ENCODE peak calls at places on chromosomes 11 and 22, in seven cellular contexts. Z is A549, H is IMR-90, A is body of pancreas, R is Peyer's patch, Q is endothelial cell of umbilical vein, E is heart left ventricle. N is an unnamed sample.

GRCh38 chr11:77107950-77108349 is 5.3 kb downstream of the OMP start:
- DNase-seq in A (peak), Z (peak), R (peak), Q (peak), E (no peak), H (peak), N (no peak)

GRCh38 chr22:19179472-19180048 is 1.0 kb upstream of the SLC25A1 start:
- DNase-seq in E (peak), H (peak), R (peak), Z (peak), A (peak), Q (peak), N (peak)

GRCh38 chr22:50118557-50119168 is 28.9 kb downstream of the MOV10L1 start:
- DNase-seq in Q (peak), H (peak), A (no peak), Z (peak), E (no peak), R (no peak), N (no peak)

GRCh38 chr22:48576333-48577013 is 1251.2 kb downstream of the BRD1 start:
- DNase-seq in R (no peak), Q (no peak), A (no peak), Z (peak), E (no peak), H (no peak), N (no peak)

GRCh38 chr11:31798057-31799035 is 12.8 kb downstream of the PAX6 start:
- DNase-seq in R (no peak), H (no peak), A (no peak), E (no peak), Z (no peak), Q (no peak), N (no peak)

GRCh38 chr11:16942917-16943316 is 71.3 kb downstream of the PLEKHA7 start:
- DNase-seq in A (no peak), H (no peak), R (no peak), E (no peak), Q (no peak), Z (no peak), N (no peak)

GRCh38 chr11:33521384-33521783 is 179.2 kb downstream of the C11orf91 start:
- DNase-seq in H (no peak), A (no peak), E (no peak), R (no peak), Q (no peak), Z (no peak), N (no peak)

GRCh38 chr11:75721852-75722668 is 4.4 kb downstream of the MOGAT2 start:
- DNase-seq in A (no peak), R (peak), H (no peak), Z (no peak), E (no peak), Q (no peak), N (peak)

GRCh38 chr11:84890706-84891105 is 736.4 kb downstream of the DLG2 start:
- DNase-seq in Z (no peak), A (no peak), H (peak), E (no peak), R (no peak), Q (no peak), N (no peak)

GRCh38 chr22:39219071-39220050 is 25.4 kb downstream of the PDGFB start:
- DNase-seq in Z (no peak), A (no peak), R (no peak), Q (no peak), H (no peak), E (peak), N (peak)

GRCh38 chr11:67364169-67364568 is 9.2 kb downstream of the CLCF1 start:
- DNase-seq in H (no peak), A (no peak), Q (no peak), R (no peak), Z (no peak), E (no peak), N (no peak)

GRCh38 chr22:48719978-48720661 is 1107.6 kb downstream of the BRD1 start:
- DNase-seq in R (peak), A (no peak), H (no peak), Z (peak), Q (no peak), E (no peak), N (no peak)

GRCh38 chr11:44595964-44596381 is 30.5 kb downstream of the CD82 start:
- DNase-seq in E (peak), Q (peak), A (peak), Z (no peak), H (no peak), R (no peak), N (peak)

GRCh38 chr11:2771758-2772466 is 72.1 kb upstream of the KCNQ1OT1 start:
- DNase-seq in H (no peak), R (peak), Q (no peak), A (peak), E (peak), Z (no peak), N (peak)

GRCh38 chr11:31045335-31045734 is 324.2 kb downstream of the DCDC1 start:
- DNase-seq in E (no peak), A (no peak), Z (no peak), Q (no peak), R (no peak), H (no peak), N (no peak)

GRCh38 chr11:95152878-95153856 is 63.5 kb downstream of the ENDOD1 start:
- DNase-seq in Q (no peak), A (no peak), E (no peak), H (no peak), R (no peak), Z (no peak), N (no peak)

GRCh38 chr11:115958089-115959000 is 454.1 kb upstream of the CADM1 start:
- DNase-seq in Z (no peak), H (no peak), Q (no peak), A (no peak), E (no peak), R (no peak), N (no peak)

GRCh38 chr11:96215094-96215782 is 127.8 kb downstream of the MAML2 start:
- DNase-seq in R (no peak), Z (no peak), Q (peak), A (no peak), E (no peak), H (peak), N (no peak)

GRCh38 chr22:27801616-27802388 is at the start of gene MN1:
- DNase-seq in A (peak), Q (peak), H (peak), E (peak), R (no peak), Z (peak), N (peak)

GRCh38 chr22:46810856-46811786 is 48.7 kb downstream of the TBC1D22A start:
- DNase-seq in A (no peak), E (no peak), Q (no peak), H (no peak), Z (no peak), R (peak), N (no peak)

GRCh38 chr11:67267188-67268035 is 1.1 kb downstream of the GRK2 start:
- DNase-seq in Z (no peak), E (no peak), R (peak), Q (no peak), H (no peak), A (peak), N (peak)

GRCh38 chr11:16603890-16604783 is 134.3 kb upstream of the C11orf58 start:
- DNase-seq in Z (no peak), Q (no peak), R (peak), A (peak), H (peak), E (peak), N (peak)

GRCh38 chr11:36014499-36014898 is 70.6 kb downstream of the LDLRAD3 start:
- DNase-seq in Q (no peak), Z (no peak), E (no peak), A (no peak), H (no peak), R (no peak), N (no peak)

GRCh38 chr22:27128461-27129080 is 471.2 kb downstream of the MIAT start:
- DNase-seq in E (no peak), R (no peak), Z (no peak), H (no peak), A (no peak), Q (no peak), N (no peak)

GRCh38 chr11:76835928-76836612 is 24.6 kb upstream of the ACER3 start:
- DNase-seq in Q (peak), H (peak), Z (no peak), A (peak), E (peak), R (peak), N (no peak)

GRCh38 chr22:45475876-45476514 is 26.7 kb upstream of the FBLN1 start:
- DNase-seq in R (no peak), E (no peak), A (no peak), Z (no peak), H (no peak), Q (no peak), N (no peak)

GRCh38 chr11:67264260-67264659 is 2.0 kb upstream of the GRK2 start:
- DNase-seq in E (no peak), R (no peak), Z (no peak), A (no peak), Q (no peak), H (no peak), N (no peak)

GRCh38 chr22:26471522-26471921 is 12.1 kb downstream of the HPS4 start:
- DNase-seq in Z (peak), R (no peak), Q (peak), A (no peak), H (peak), E (no peak), N (no peak)

GRCh38 chr11:10305964-10306918 is 1.4 kb downstream of the ADM start:
- DNase-seq in Q (peak), E (no peak), R (peak), H (peak), A (peak), Z (peak), N (peak)

GRCh38 chr22:45524157-45524556 is 21.5 kb downstream of the FBLN1 start:
- DNase-seq in Q (no peak), A (no peak), R (no peak), H (no peak), E (no peak), Z (no peak), N (no peak)

GRCh38 chr11:104127828-104128227 is 36.1 kb downstream of the PDGFD start:
- DNase-seq in H (peak), E (no peak), Q (no peak), Z (no peak), R (no peak), A (no peak), N (no peak)

GRCh38 chr22:41768420-41768819 is 32.1 kb upstream of the CCDC134 start:
- DNase-seq in H (peak), A (no peak), Q (peak), Z (no peak), R (no peak), E (no peak), N (no peak)

GRCh38 chr11:3225826-3226750 is 6.1 kb downstream of the MRGPRE start:
- DNase-seq in R (no peak), Q (no peak), Z (no peak), E (no peak), H (no peak), A (no peak), N (no peak)

GRCh38 chr22:47168900-47169800 is 406.7 kb downstream of the TBC1D22A start:
- DNase-seq in H (peak), E (peak), Z (peak), R (peak), A (peak), Q (peak), N (peak)

GRCh38 chr22:46775364-46775758 is 12.9 kb downstream of the TBC1D22A start:
- DNase-seq in R (no peak), A (no peak), Q (no peak), E (no peak), H (no peak), Z (no peak), N (no peak)

GRCh38 chr22:42316988-42317387 is 46.5 kb upstream of the TCF20 start:
- DNase-seq in Z (no peak), R (peak), E (no peak), H (no peak), Q (no peak), A (no peak), N (no peak)

GRCh38 chr11:104582431-104582830 is 315.8 kb downstream of the CASP12 start:
- DNase-seq in Q (no peak), E (no peak), H (no peak), R (no peak), A (no peak), Z (no peak), N (no peak)

GRCh38 chr11:109853156-109853776 is 239.9 kb upstream of the ZC3H12C start:
- DNase-seq in R (no peak), H (peak), Q (peak), Z (no peak), E (no peak), A (no peak), N (no peak)

GRCh38 chr11:120522021-120522420 is 10.5 kb downstream of the GRIK4 start:
- DNase-seq in R (no peak), H (no peak), Q (no peak), E (no peak), A (no peak), Z (no peak), N (no peak)

GRCh38 chr11:120523196-120523595 is 11.6 kb downstream of the GRIK4 start:
- DNase-seq in E (no peak), A (no peak), H (no peak), R (no peak), Z (no peak), Q (no peak), N (no peak)

GRCh38 chr11:120524536-120525085 is 13.1 kb downstream of the GRIK4 start:
- DNase-seq in H (no peak), Q (no peak), E (no peak), R (no peak), Z (no peak), A (no peak), N (peak)

GRCh38 chr11:120521176-120521575 is 9.6 kb downstream of the GRIK4 start:
- DNase-seq in H (no peak), Q (no peak), A (no peak), R (no peak), Z (no peak), E (no peak), N (peak)

DNA sequence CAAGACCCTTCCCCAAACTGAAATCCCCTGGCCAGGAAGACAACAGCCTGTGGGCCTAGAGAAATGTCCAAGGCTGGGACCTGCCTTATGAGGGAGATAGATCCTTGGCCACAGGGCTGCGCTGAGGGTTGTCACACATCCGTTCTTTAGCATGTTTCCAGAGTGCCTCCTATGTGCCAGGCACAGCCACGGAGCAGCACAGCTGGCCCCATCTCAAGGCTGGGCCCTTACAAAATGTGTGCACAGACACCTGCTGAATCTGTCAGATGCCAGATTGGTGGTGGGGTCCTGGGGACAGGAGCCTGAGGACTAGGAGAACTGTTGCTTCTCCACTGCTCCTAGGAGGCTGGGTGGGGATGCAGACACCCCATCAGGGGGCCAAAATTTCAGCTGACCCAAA is 11.2 kb downstream of the GRIK4 start:
- DNase-seq in H (no peak), R (no peak), Q (no peak), E (no peak), A (no peak), Z (no peak), N (peak)
- TF ChIP-seq CTCF in H (no peak), R (no peak), Q (no peak), E (no peak), A (no peak), Z (no peak), N (no peak)

GRCh38 chr11:126821832-126822231 is 178.7 kb downstream of the KIRREL3 start:
- DNase-seq in E (no peak), R (no peak), H (no peak), A (no peak), Q (no peak), Z (no peak), N (no peak)

GRCh38 chr11:126817523-126818450 is 182.8 kb downstream of the KIRREL3 start:
- DNase-seq in R (no peak), E (no peak), Q (no peak), Z (no peak), A (no peak), H (no peak), N (no peak)

GRCh38 chr11:126824035-126824607 is 176.4 kb downstream of the KIRREL3 start:
- DNase-seq in Z (no peak), E (no peak), Q (no peak), R (no peak), A (no peak), H (no peak), N (no peak)

DNA sequence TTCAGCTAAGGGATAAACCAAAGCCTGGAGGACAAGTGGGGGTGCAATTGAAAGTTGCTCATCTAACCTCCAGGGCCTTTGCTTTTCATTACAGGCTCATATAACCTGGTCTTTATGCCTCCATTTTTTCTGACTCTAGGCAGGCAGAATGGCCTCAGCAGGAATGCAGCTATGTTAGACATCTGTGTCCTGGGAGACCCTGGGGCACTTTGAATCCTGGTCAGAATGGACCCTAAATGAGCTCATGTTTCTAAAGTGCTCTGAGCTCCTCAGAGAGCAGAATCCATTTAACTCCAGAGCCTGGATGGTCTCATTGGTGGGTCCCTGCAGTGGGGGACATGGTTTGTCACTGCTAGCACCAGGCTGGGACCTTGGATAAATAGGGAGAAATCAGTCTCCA is 177.3 kb downstream of the KIRREL3 start:
- DNase-seq in H (no peak), Z (no peak), E (no peak), A (no peak), R (no peak), Q (no peak), N (no peak)
- TF ChIP-seq POLR2A in H (no peak), Z (no peak), E (no peak), A (no peak), R (no peak), Q (no peak), N (no peak)

GRCh38 chr11:65743928-65744698 is 23.5 kb upstream of the RNASEH2C start:
- DNase-seq in H (no peak), Z (peak), A (peak), E (no peak), Q (peak), R (peak), N (no peak)
- TF ChIP-seq CTCF in H (peak), Z (peak), A (peak), E (peak), Q (peak), R (peak), N (peak)

GRCh38 chr22:20996598-20997535 is 5.1 kb downstream of the THAP7 start:
- DNase-seq in E (peak), Z (no peak), Q (no peak), R (no peak), H (no peak), A (no peak), N (no peak)
- TF ChIP-seq POLR2A in E (no peak), Z (no peak), Q (no peak), R (no peak), H (no peak), A (no peak), N (no peak)

DNA sequence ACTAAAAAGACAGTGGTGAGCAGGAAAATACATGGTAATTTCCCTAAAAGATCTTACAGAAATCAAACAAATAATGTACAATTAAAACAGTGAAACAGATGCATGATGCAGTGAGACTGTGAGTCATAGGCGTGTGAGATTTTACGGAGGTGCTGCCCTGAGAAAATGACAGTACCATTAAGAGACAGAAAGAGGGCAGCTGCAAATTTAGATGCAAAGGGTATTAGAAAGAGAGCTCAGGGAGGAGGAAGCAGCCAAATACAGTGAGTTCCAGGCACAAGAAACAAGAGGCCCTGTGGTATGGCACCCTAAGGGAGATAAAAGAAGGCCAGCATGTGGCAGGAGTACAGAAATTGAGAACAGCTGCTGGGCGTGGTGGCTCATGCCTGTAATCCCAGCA is 88.5 kb upstream of the FIBIN start:
- DNase-seq in Q (no peak), Z (no peak), R (no peak), E (no peak), H (peak), A (no peak), N (no peak)
- TF ChIP-seq CTCF in Q (no peak), Z (no peak), R (no peak), E (no peak), H (no peak), A (no peak), N (no peak)

GRCh38 chr11:87840786-87841185 is 334.5 kb downstream of the RAB38 start:
- DNase-seq in Q (no peak), H (no peak), A (no peak), R (no peak), Z (no peak), E (no peak), N (no peak)
- TF ChIP-seq POLR2A in Q (no peak), H (no peak), A (no peak), R (no peak), Z (no peak), E (no peak), N (no peak)

DNA sequence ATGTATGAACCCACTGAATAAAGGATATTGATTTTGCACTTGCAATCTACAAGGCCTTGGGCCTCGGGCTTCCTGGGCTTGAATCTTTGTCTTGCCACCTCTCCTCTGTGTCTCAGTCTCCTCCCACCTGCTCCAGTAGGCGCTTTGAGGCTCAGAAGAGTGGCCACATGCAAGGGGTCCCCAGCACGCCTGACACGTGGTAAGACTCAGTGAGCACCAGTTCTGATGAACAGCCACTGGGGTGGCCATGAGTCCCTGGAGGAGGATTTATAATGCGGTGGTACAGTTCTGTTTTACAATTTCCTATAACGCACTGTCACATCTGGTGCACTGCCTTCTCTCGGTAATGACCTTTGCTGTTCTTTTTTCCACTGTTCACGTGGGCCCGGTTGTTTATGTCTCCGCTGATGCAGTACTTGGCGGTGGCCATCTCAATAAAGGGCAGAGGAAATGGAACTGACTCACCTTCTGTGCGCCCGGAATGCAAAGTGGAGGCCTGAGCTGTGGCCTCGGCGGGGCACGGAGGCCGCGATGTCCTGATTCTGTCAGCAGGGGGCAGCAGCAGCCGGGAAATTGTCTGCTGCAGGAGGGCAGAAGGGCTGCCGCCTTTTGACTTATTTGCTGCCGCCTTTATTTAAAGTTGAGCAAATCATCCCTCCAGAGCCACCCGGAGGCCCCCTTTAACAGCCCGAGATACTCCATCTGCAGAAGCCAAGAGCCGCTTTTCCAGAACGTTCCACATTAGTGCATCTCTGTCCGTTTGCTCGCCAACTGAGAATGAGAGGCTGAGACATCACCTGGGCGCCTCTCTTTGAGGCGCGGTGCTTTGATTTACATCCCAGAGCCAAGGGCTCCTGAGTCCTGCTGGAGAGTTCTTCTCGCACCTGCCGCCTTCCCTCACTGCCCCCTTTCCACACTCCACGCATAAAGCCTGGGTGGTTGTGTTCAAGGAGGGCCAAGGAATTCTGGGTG is 6.0 kb upstream of the IFT27 start:
- DNase-seq in H (peak), Z (peak), R (peak), Q (peak), A (peak), E (peak), N (peak)
- TF ChIP-seq CTCF in H (peak), Z (peak), R (peak), Q (peak), A (peak), E (peak), N (peak)

GRCh38 chr22:31230871-31231621 is 18.9 kb downstream of the LIMK2 start:
- DNase-seq in Q (peak), E (peak), H (peak), Z (no peak), R (no peak), A (peak), N (peak)
- TF ChIP-seq POLR2A in Q (peak), E (no peak), H (peak), Z (no peak), R (no peak), A (no peak), N (no peak)

GRCh38 chr11:60756307-60757032 is at the start of gene MS4A15:
- DNase-seq in A (peak), E (no peak), Z (peak), Q (peak), H (no peak), R (peak), N (no peak)
- TF ChIP-seq CTCF in A (peak), E (no peak), Z (peak), Q (peak), H (peak), R (peak), N (peak)